ENCODE peak calls at places on chromosomes 3 and 15, in four cellular contexts. L is heart left ventricle, U is choroid plexus epithelial cell, I is body of pancreas. B is an unnamed sample.

GRCh38 chr3:45003859-45004258 is 22.2 kb upstream of the CLEC3B start:
- DNase-seq in L (no peak), U (no peak), I (no peak), B (no peak)

GRCh38 chr3:39639344-39640236 is 169.8 kb upstream of the MYRIP start:
- DNase-seq in L (no peak), U (peak), I (peak), B (no peak)

GRCh38 chr15:61092387-61093157 is 136.5 kb downstream of the RORA start:
- DNase-seq in L (no peak), U (no peak), I (no peak), B (no peak)

GRCh38 chr3:140972833-140973232 is 31.2 kb downstream of the SLC25A36 start:
- DNase-seq in L (no peak), U (peak), I (no peak), B (no peak)

GRCh38 chr3:153142961-153143360 is 19.1 kb upstream of the RAP2B start:
- DNase-seq in L (no peak), U (peak), I (no peak), B (no peak)

GRCh38 chr15:65334586-65335231 is 30.2 kb downstream of the RNU5B-1 start:
- DNase-seq in L (no peak), U (peak), I (no peak), B (no peak)

GRCh38 chr3:155367510-155367909 is 74.0 kb upstream of the STRIT1 start:
- DNase-seq in L (no peak), U (peak), I (no peak), B (no peak)

GRCh38 chr3:57142335-57142734 is 22.8 kb downstream of the IL17RD start:
- DNase-seq in L (no peak), U (no peak), I (no peak), B (no peak)

GRCh38 chr3:107328074-107328473 is 49.2 kb upstream of the CCDC54 start:
- DNase-seq in L (no peak), U (no peak), I (no peak), B (no peak)

GRCh38 chr3:24590344-24590880 is 95.8 kb upstream of the THRB start:
- DNase-seq in L (no peak), U (peak), I (no peak), B (no peak)

GRCh38 chr3:162525791-162526190 is 1029.2 kb downstream of the OTOL1 start:
- DNase-seq in L (no peak), U (no peak), I (no peak), B (no peak)

GRCh38 chr3:12556723-12557471 is at the start of gene MKRN2:
- DNase-seq in L (peak), U (peak), I (peak), B (peak)
- H3K4me3 ChIP-seq in L (peak), U (peak), I (peak), B (peak)

GRCh38 chr15:68729789-68730201 is 90.9 kb downstream of the ANP32A start:
- DNase-seq in L (peak), U (peak), I (no peak), B (no peak)
- H3K4me3 ChIP-seq in L (no peak), U (no peak), I (no peak), B (no peak)

GRCh38 chr3:72889310-72890165 is 1.7 kb downstream of the GXYLT2 start:
- DNase-seq in L (no peak), U (no peak), I (no peak), B (no peak)
- H3K4me3 ChIP-seq in L (no peak), U (peak), I (no peak), B (no peak)

GRCh38 chr3:113211370-113212154 is at the start of gene BOC:
- DNase-seq in L (peak), U (peak), I (peak), B (no peak)

GRCh38 chr3:113212155-113212844 is 943 bp downstream of the BOC start:
- DNase-seq in L (no peak), U (peak), I (peak), B (no peak)

GRCh38 chr3:113210608-113211369 is 568 bp upstream of the BOC start:
- DNase-seq in L (no peak), U (peak), I (no peak), B (no peak)

GRCh38 chr3:113214227-113214626 is 2.9 kb downstream of the BOC start:
- DNase-seq in L (no peak), U (no peak), I (no peak), B (no peak)

GRCh38 chr3:113212845-113213375 is 1.6 kb downstream of the BOC start:
- DNase-seq in L (no peak), U (no peak), I (no peak), B (no peak)
- H3K4me3 ChIP-seq in L (peak), U (peak), I (no peak), B (no peak)

GRCh38 chr15:90232941-90233700 is 620 bp downstream of the CIB1 start:
- DNase-seq in L (peak), U (peak), I (peak), B (peak)

GRCh38 chr15:90232196-90232595 is 1.5 kb downstream of the CIB1 start:
- DNase-seq in L (no peak), U (no peak), I (peak), B (no peak)

GRCh38 chr15:90230071-90230494 is 3.7 kb downstream of the CIB1 start:
- DNase-seq in L (peak), U (no peak), I (peak), B (peak)

GRCh38 chr15:90230610-90231009 is 3.1 kb downstream of the CIB1 start:
- DNase-seq in L (no peak), U (no peak), I (no peak), B (no peak)

GRCh38 chr15:90231028-90232017 is 2.4 kb downstream of the CIB1 start:
- DNase-seq in L (no peak), U (no peak), I (peak), B (peak)
- H3K4me3 ChIP-seq in L (no peak), U (no peak), I (no peak), B (no peak)

GRCh38 chr15:68818671-68819450 is 1.8 kb downstream of the ANP32A start:
- DNase-seq in L (peak), U (peak), I (peak), B (peak)

GRCh38 chr15:68821190-68821897 is 649 bp upstream of the ANP32A start:
- DNase-seq in L (no peak), U (no peak), I (peak), B (no peak)

GRCh38 chr15:68819451-68820204 is 1.1 kb downstream of the ANP32A start:
- DNase-seq in L (peak), U (peak), I (peak), B (peak)

GRCh38 chr15:68820589-68821189 is at the start of gene ANP32A:
- DNase-seq in L (peak), U (peak), I (peak), B (peak)

DNA sequence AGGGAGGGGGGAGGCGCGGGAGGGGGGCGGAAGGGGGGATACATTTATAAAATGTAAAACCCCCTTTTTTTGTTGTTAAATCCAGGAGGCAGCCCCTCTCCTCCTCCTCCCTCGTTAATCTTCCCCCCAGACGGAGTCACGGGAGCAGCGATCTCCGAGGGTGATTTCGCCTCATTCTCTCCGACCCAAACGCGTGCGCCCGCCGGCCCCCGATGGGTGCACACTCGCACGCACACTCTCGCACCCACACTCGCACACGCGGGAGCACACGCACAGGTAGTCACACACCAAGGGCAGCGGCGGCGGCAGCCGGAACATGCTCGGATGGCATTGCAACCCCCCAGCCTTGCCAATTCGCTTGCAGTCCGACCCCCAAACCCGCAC is 498 bp downstream of the ANP32A start:
- DNase-seq in L (peak), U (no peak), I (peak), B (peak)
- H3K4me3 ChIP-seq in L (peak), U (peak), I (peak), B (peak)

DNA sequence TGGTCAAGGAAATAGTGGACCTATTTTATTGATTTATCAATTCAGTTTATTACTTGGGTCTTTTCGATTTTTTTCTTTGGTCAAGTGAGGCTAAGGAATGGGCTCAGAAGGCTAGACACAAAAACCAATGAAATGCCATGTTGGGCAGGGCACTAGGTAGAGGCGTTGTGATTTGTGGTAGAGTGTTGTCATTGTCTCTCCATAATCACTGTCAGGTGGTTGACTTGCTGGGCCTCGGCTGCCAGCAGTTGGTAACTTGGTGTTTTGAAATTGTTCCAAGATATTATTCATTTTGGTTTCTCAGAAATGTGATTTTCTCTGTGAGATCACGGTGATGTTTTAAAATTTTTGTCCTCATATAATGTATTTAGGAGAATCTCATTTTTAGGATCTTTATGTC is 173.6 kb downstream of the KLHL25 start:
- DNase-seq in L (no peak), U (no peak), I (no peak), B (no peak)
- H3K4me3 ChIP-seq in L (peak), U (peak), I (no peak), B (no peak)

B was measured in mucosa of descending colon.